ENCODE peak calls at places on chromosomes 5 and 9, in six cellular contexts. One of them, this sample, is unnamed.
A peak's percentile ranks its signal among the peaks of the same experiment; 100 is the strongest.

GRCh38 chr5:76204713-76205112 is 121.5 kb downstream of the SV2C start:
- DNase-seq in iPS-NIHi11: peak; percentile 51
- DNase-seq in A549: no peak
- DNase-seq in lung microvascular endothelial cell: peak; percentile 2
- DNase-seq in stimulated activated CD4-positive, alpha-beta T cell treated with anti-CD3 and anti-CD28 coated beads, Interleukin-12 subunit alpha, Interleukin-12 subunit beta, amount 100 ng/mL, for 24 hours: no peak
- DNase-seq in M059J: no peak
- DNase-seq in this sample: no peak

GRCh38 chr5:149366169-149366750 is 8.4 kb downstream of the PCYOX1L start:
- DNase-seq in iPS-NIHi11: no peak
- DNase-seq in A549: no peak
- DNase-seq in lung microvascular endothelial cell: no peak
- DNase-seq in stimulated activated CD4-positive, alpha-beta T cell treated with anti-CD3 and anti-CD28 coated beads, Interleukin-12 subunit alpha, Interleukin-12 subunit beta, amount 100 ng/mL, for 24 hours: no peak
- DNase-seq in M059J: no peak
- DNase-seq in this sample: no peak

GRCh38 chr5:133222040-133222439 is 170.2 kb downstream of the HSPA4 start:
- DNase-seq in iPS-NIHi11: no peak
- DNase-seq in A549: no peak
- DNase-seq in lung microvascular endothelial cell: no peak
- DNase-seq in stimulated activated CD4-positive, alpha-beta T cell treated with anti-CD3 and anti-CD28 coated beads, Interleukin-12 subunit alpha, Interleukin-12 subunit beta, amount 100 ng/mL, for 24 hours: no peak
- DNase-seq in M059J: no peak
- DNase-seq in this sample: no peak

GRCh38 chr5:107564896-107565295 is 105.8 kb downstream of the EFNA5 start:
- DNase-seq in iPS-NIHi11: no peak
- DNase-seq in A549: no peak
- DNase-seq in lung microvascular endothelial cell: peak; percentile 73
- DNase-seq in stimulated activated CD4-positive, alpha-beta T cell treated with anti-CD3 and anti-CD28 coated beads, Interleukin-12 subunit alpha, Interleukin-12 subunit beta, amount 100 ng/mL, for 24 hours: no peak
- DNase-seq in M059J: peak; percentile 32
- DNase-seq in this sample: no peak

GRCh38 chr9:89662718-89663246 is 58.0 kb downstream of the GADD45G start:
- DNase-seq in iPS-NIHi11: no peak
- DNase-seq in A549: no peak
- DNase-seq in lung microvascular endothelial cell: no peak
- DNase-seq in stimulated activated CD4-positive, alpha-beta T cell treated with anti-CD3 and anti-CD28 coated beads, Interleukin-12 subunit alpha, Interleukin-12 subunit beta, amount 100 ng/mL, for 24 hours: no peak
- DNase-seq in M059J: no peak
- DNase-seq in this sample: no peak

GRCh38 chr5:174119386-174119785 is 73.9 kb downstream of the NSG2 start:
- DNase-seq in iPS-NIHi11: peak; percentile 54
- DNase-seq in A549: no peak
- DNase-seq in lung microvascular endothelial cell: no peak
- DNase-seq in stimulated activated CD4-positive, alpha-beta T cell treated with anti-CD3 and anti-CD28 coated beads, Interleukin-12 subunit alpha, Interleukin-12 subunit beta, amount 100 ng/mL, for 24 hours: no peak
- DNase-seq in M059J: no peak
- DNase-seq in this sample: no peak

GRCh38 chr9:136052433-136052880 is 42.6 kb downstream of the NACC2 start:
- DNase-seq in iPS-NIHi11: peak; percentile 70
- DNase-seq in A549: peak; percentile 81
- DNase-seq in lung microvascular endothelial cell: no peak
- DNase-seq in stimulated activated CD4-positive, alpha-beta T cell treated with anti-CD3 and anti-CD28 coated beads, Interleukin-12 subunit alpha, Interleukin-12 subunit beta, amount 100 ng/mL, for 24 hours: no peak
- DNase-seq in M059J: peak; percentile 83
- DNase-seq in this sample: no peak

GRCh38 chr5:172149073-172149472 is 39.0 kb downstream of the STK10 start:
- DNase-seq in iPS-NIHi11: no peak
- DNase-seq in A549: no peak
- DNase-seq in lung microvascular endothelial cell: peak; percentile 43
- DNase-seq in stimulated activated CD4-positive, alpha-beta T cell treated with anti-CD3 and anti-CD28 coated beads, Interleukin-12 subunit alpha, Interleukin-12 subunit beta, amount 100 ng/mL, for 24 hours: no peak
- DNase-seq in M059J: peak; percentile 33
- DNase-seq in this sample: no peak

GRCh38 chr9:38067892-38068615 is 973 bp downstream of the SHB start:
- DNase-seq in iPS-NIHi11: no peak
- DNase-seq in A549: no peak
- DNase-seq in lung microvascular endothelial cell: no peak
- DNase-seq in stimulated activated CD4-positive, alpha-beta T cell treated with anti-CD3 and anti-CD28 coated beads, Interleukin-12 subunit alpha, Interleukin-12 subunit beta, amount 100 ng/mL, for 24 hours: no peak
- DNase-seq in M059J: no peak
- DNase-seq in this sample: no peak

GRCh38 chr9:69097923-69098593 is 62.5 kb downstream of the FXN start:
- DNase-seq in iPS-NIHi11: no peak
- DNase-seq in A549: no peak
- DNase-seq in lung microvascular endothelial cell: peak; percentile 47
- DNase-seq in stimulated activated CD4-positive, alpha-beta T cell treated with anti-CD3 and anti-CD28 coated beads, Interleukin-12 subunit alpha, Interleukin-12 subunit beta, amount 100 ng/mL, for 24 hours: no peak
- DNase-seq in M059J: no peak
- DNase-seq in this sample: no peak

GRCh38 chr9:134985451-134985850 is 67.7 kb upstream of the FCN1 start:
- DNase-seq in iPS-NIHi11: no peak
- DNase-seq in A549: no peak
- DNase-seq in lung microvascular endothelial cell: no peak
- DNase-seq in stimulated activated CD4-positive, alpha-beta T cell treated with anti-CD3 and anti-CD28 coated beads, Interleukin-12 subunit alpha, Interleukin-12 subunit beta, amount 100 ng/mL, for 24 hours: no peak
- DNase-seq in M059J: no peak
- DNase-seq in this sample: no peak

GRCh38 chr5:169742773-169743296 is 105.8 kb downstream of the DOCK2 start:
- DNase-seq in iPS-NIHi11: no peak
- DNase-seq in A549: no peak
- DNase-seq in lung microvascular endothelial cell: no peak
- DNase-seq in stimulated activated CD4-positive, alpha-beta T cell treated with anti-CD3 and anti-CD28 coated beads, Interleukin-12 subunit alpha, Interleukin-12 subunit beta, amount 100 ng/mL, for 24 hours: no peak
- DNase-seq in M059J: peak; percentile 96
- DNase-seq in this sample: no peak

GRCh38 chr5:33311893-33312292 is 128.9 kb upstream of the TARS1 start:
- DNase-seq in iPS-NIHi11: no peak
- DNase-seq in A549: peak; percentile 27
- DNase-seq in lung microvascular endothelial cell: no peak
- DNase-seq in stimulated activated CD4-positive, alpha-beta T cell treated with anti-CD3 and anti-CD28 coated beads, Interleukin-12 subunit alpha, Interleukin-12 subunit beta, amount 100 ng/mL, for 24 hours: no peak
- DNase-seq in M059J: peak; percentile 97
- DNase-seq in this sample: no peak

GRCh38 chr9:114223564-114224246 is 68.4 kb downstream of the COL27A1 start:
- DNase-seq in iPS-NIHi11: no peak
- DNase-seq in A549: peak; percentile 61
- DNase-seq in lung microvascular endothelial cell: peak; percentile 88
- DNase-seq in stimulated activated CD4-positive, alpha-beta T cell treated with anti-CD3 and anti-CD28 coated beads, Interleukin-12 subunit alpha, Interleukin-12 subunit beta, amount 100 ng/mL, for 24 hours: no peak
- DNase-seq in M059J: peak; percentile 86
- DNase-seq in this sample: no peak

GRCh38 chr9:31486630-31487029 is 897.8 kb upstream of the ACO1 start:
- DNase-seq in iPS-NIHi11: no peak
- DNase-seq in A549: no peak
- DNase-seq in lung microvascular endothelial cell: no peak
- DNase-seq in stimulated activated CD4-positive, alpha-beta T cell treated with anti-CD3 and anti-CD28 coated beads, Interleukin-12 subunit alpha, Interleukin-12 subunit beta, amount 100 ng/mL, for 24 hours: no peak
- DNase-seq in M059J: no peak
- DNase-seq in this sample: no peak

GRCh38 chr9:6758418-6759113 is 793 bp downstream of the KDM4C start:
- DNase-seq in iPS-NIHi11: peak; percentile 32
- DNase-seq in A549: peak; percentile 61
- DNase-seq in lung microvascular endothelial cell: peak; percentile 66
- DNase-seq in stimulated activated CD4-positive, alpha-beta T cell treated with anti-CD3 and anti-CD28 coated beads, Interleukin-12 subunit alpha, Interleukin-12 subunit beta, amount 100 ng/mL, for 24 hours: peak; percentile 33
- DNase-seq in M059J: no peak
- DNase-seq in this sample: peak; percentile 52

GRCh38 chr5:177447066-177447610 is 524 bp downstream of the PRR7 start:
- DNase-seq in iPS-NIHi11: peak; percentile 83
- DNase-seq in A549: peak; percentile 77
- DNase-seq in lung microvascular endothelial cell: peak; percentile 54
- DNase-seq in stimulated activated CD4-positive, alpha-beta T cell treated with anti-CD3 and anti-CD28 coated beads, Interleukin-12 subunit alpha, Interleukin-12 subunit beta, amount 100 ng/mL, for 24 hours: peak; percentile 56
- DNase-seq in M059J: peak; percentile 78
- DNase-seq in this sample: peak; percentile 70

GRCh38 chr9:76564300-76564699 is 105.3 kb downstream of the GCNT1 start:
- DNase-seq in iPS-NIHi11: no peak
- DNase-seq in A549: no peak
- DNase-seq in lung microvascular endothelial cell: no peak
- DNase-seq in stimulated activated CD4-positive, alpha-beta T cell treated with anti-CD3 and anti-CD28 coated beads, Interleukin-12 subunit alpha, Interleukin-12 subunit beta, amount 100 ng/mL, for 24 hours: no peak
- DNase-seq in M059J: peak; percentile 80
- DNase-seq in this sample: no peak

GRCh38 chr9:76553680-76554079 is 94.7 kb downstream of the GCNT1 start:
- DNase-seq in iPS-NIHi11: no peak
- DNase-seq in A549: no peak
- DNase-seq in lung microvascular endothelial cell: no peak
- DNase-seq in stimulated activated CD4-positive, alpha-beta T cell treated with anti-CD3 and anti-CD28 coated beads, Interleukin-12 subunit alpha, Interleukin-12 subunit beta, amount 100 ng/mL, for 24 hours: no peak
- DNase-seq in M059J: no peak
- DNase-seq in this sample: no peak

GRCh38 chr9:108634164-108634563 is 221.6 kb downstream of the ACTL7B start:
- DNase-seq in iPS-NIHi11: no peak
- DNase-seq in A549: peak; percentile 24
- DNase-seq in lung microvascular endothelial cell: peak; percentile 11
- DNase-seq in stimulated activated CD4-positive, alpha-beta T cell treated with anti-CD3 and anti-CD28 coated beads, Interleukin-12 subunit alpha, Interleukin-12 subunit beta, amount 100 ng/mL, for 24 hours: no peak
- DNase-seq in M059J: peak; percentile 81
- DNase-seq in this sample: no peak

GRCh38 chr9:101477214-101477613 is 41.6 kb upstream of the ALDOB start:
- DNase-seq in iPS-NIHi11: no peak
- DNase-seq in A549: no peak
- DNase-seq in lung microvascular endothelial cell: peak; percentile 57
- DNase-seq in stimulated activated CD4-positive, alpha-beta T cell treated with anti-CD3 and anti-CD28 coated beads, Interleukin-12 subunit alpha, Interleukin-12 subunit beta, amount 100 ng/mL, for 24 hours: no peak
- DNase-seq in M059J: peak; percentile 50
- DNase-seq in this sample: no peak

GRCh38 chr5:132775439-132776076 is 1.5 kb downstream of the SEPTIN8 start:
- DNase-seq in iPS-NIHi11: peak; percentile 38
- DNase-seq in A549: no peak
- DNase-seq in lung microvascular endothelial cell: no peak
- DNase-seq in stimulated activated CD4-positive, alpha-beta T cell treated with anti-CD3 and anti-CD28 coated beads, Interleukin-12 subunit alpha, Interleukin-12 subunit beta, amount 100 ng/mL, for 24 hours: no peak
- DNase-seq in M059J: no peak
- DNase-seq in this sample: no peak

GRCh38 chr5:8829322-8830029 is 716.4 kb downstream of the SEMA5A start:
- DNase-seq in iPS-NIHi11: no peak
- DNase-seq in A549: peak; percentile 54
- DNase-seq in lung microvascular endothelial cell: peak; percentile 67
- DNase-seq in stimulated activated CD4-positive, alpha-beta T cell treated with anti-CD3 and anti-CD28 coated beads, Interleukin-12 subunit alpha, Interleukin-12 subunit beta, amount 100 ng/mL, for 24 hours: no peak
- DNase-seq in M059J: peak; percentile 99
- DNase-seq in this sample: no peak

GRCh38 chr9:120235081-120235480 is 344.9 kb downstream of the CDK5RAP2 start:
- DNase-seq in iPS-NIHi11: no peak
- DNase-seq in A549: no peak
- DNase-seq in lung microvascular endothelial cell: no peak
- DNase-seq in stimulated activated CD4-positive, alpha-beta T cell treated with anti-CD3 and anti-CD28 coated beads, Interleukin-12 subunit alpha, Interleukin-12 subunit beta, amount 100 ng/mL, for 24 hours: no peak
- DNase-seq in M059J: no peak
- DNase-seq in this sample: no peak

GRCh38 chr9:138075961-138076649 is 198.5 kb downstream of the CACNA1B start:
- DNase-seq in iPS-NIHi11: no peak
- DNase-seq in A549: no peak
- DNase-seq in lung microvascular endothelial cell: no peak
- DNase-seq in stimulated activated CD4-positive, alpha-beta T cell treated with anti-CD3 and anti-CD28 coated beads, Interleukin-12 subunit alpha, Interleukin-12 subunit beta, amount 100 ng/mL, for 24 hours: no peak
- DNase-seq in M059J: no peak
- DNase-seq in this sample: no peak

GRCh38 chr5:16755641-16756040 is 138.8 kb upstream of the RETREG1 start:
- DNase-seq in iPS-NIHi11: no peak
- DNase-seq in A549: no peak
- DNase-seq in lung microvascular endothelial cell: no peak
- DNase-seq in stimulated activated CD4-positive, alpha-beta T cell treated with anti-CD3 and anti-CD28 coated beads, Interleukin-12 subunit alpha, Interleukin-12 subunit beta, amount 100 ng/mL, for 24 hours: no peak
- DNase-seq in M059J: no peak
- DNase-seq in this sample: no peak

This sample was measured in effector memory CD4-positive, alpha-beta T cell.